ENCODE peak calls at places on chromosome 9, in five cellular contexts. J, T, L, F and C are unnamed samples.

GRCh38 chr9:35940474-35941467 is 17.2 kb downstream of the OR2S2 start:
- DNase-seq in L (no peak), T (no peak), F (no peak), J (no peak), C (no peak)

GRCh38 chr9:124342946-124343485 is 72.2 kb downstream of the PSMB7 start:
- DNase-seq in T (peak), J (peak), F (peak), L (peak), C (peak)

GRCh38 chr9:37938121-37938906 is 34.4 kb upstream of the SLC25A51 start:
- DNase-seq in L (peak), J (peak), T (no peak), F (peak), C (peak)

GRCh38 chr9:101354765-101355708 is 29.8 kb downstream of the BAAT start:
- DNase-seq in F (no peak), T (no peak), J (no peak), L (no peak), C (no peak)

GRCh38 chr9:2657427-2657826 is 35.8 kb downstream of the VLDLR start:
- DNase-seq in T (no peak), F (no peak), L (no peak), J (no peak), C (no peak)

GRCh38 chr9:129254566-129255287 is 76.7 kb upstream of the IER5L start:
- DNase-seq in T (no peak), J (no peak), F (no peak), L (peak), C (no peak)

GRCh38 chr9:89372979-89373378 is 54.7 kb downstream of the SECISBP2 start:
- DNase-seq in T (no peak), F (no peak), L (no peak), J (no peak), C (no peak)

GRCh38 chr9:16651445-16651964 is 219.0 kb downstream of the BNC2 start:
- DNase-seq in L (no peak), F (no peak), J (no peak), T (no peak), C (no peak)

GRCh38 chr9:18905033-18905882 is 127.8 kb downstream of the SAXO1 start:
- DNase-seq in F (peak), J (no peak), T (no peak), L (no peak), C (peak)

GRCh38 chr9:108478431-108478837 is 377.4 kb downstream of the ACTL7B start:
- DNase-seq in J (peak), F (peak), T (peak), L (no peak), C (peak)

GRCh38 chr9:108053555-108054061 is 564.0 kb upstream of the KLF4 start:
- DNase-seq in J (no peak), T (no peak), L (no peak), F (peak), C (peak)

GRCh38 chr9:130997925-130998595 is 10.9 kb upstream of the LAMC3 start:
- DNase-seq in T (peak), L (peak), J (peak), F (peak), C (peak)

GRCh38 chr9:130149654-130150286 is 22.4 kb upstream of the NCS1 start:
- DNase-seq in L (peak), T (no peak), J (no peak), F (no peak), C (no peak)

GRCh38 chr9:83198336-83198735 is 135.4 kb upstream of the RASEF start:
- DNase-seq in T (no peak), J (no peak), F (no peak), L (no peak), C (no peak)

GRCh38 chr9:77063645-77064285 is 44.3 kb downstream of the FOXB2 start:
- DNase-seq in J (no peak), L (no peak), F (peak), T (peak), C (peak)

GRCh38 chr9:35910613-35911488 is 1.6 kb downstream of the SPAAR start:
- DNase-seq in F (peak), J (peak), T (peak), L (no peak), C (peak)

GRCh38 chr9:113933188-113933587 is 57.1 kb downstream of the ZNF618 start:
- DNase-seq in F (peak), T (no peak), J (no peak), L (no peak), C (peak)

GRCh38 chr9:2015581-2016410 is 649 bp downstream of the SMARCA2 start:
- DNase-seq in T (peak), F (peak), L (peak), J (peak), C (peak)

GRCh38 chr9:35754264-35754663 is at the start of gene MSMP:
- DNase-seq in L (no peak), F (no peak), J (no peak), T (no peak), C (no peak)

GRCh38 chr9:92978345-92978875 is 31.1 kb downstream of the FGD3 start:
- DNase-seq in F (no peak), J (no peak), T (no peak), L (no peak), C (no peak)

GRCh38 chr9:132857031-132857430 is 21.1 kb downstream of the AK8 start:
- DNase-seq in F (peak), L (no peak), J (no peak), T (no peak), C (peak)

GRCh38 chr9:94079236-94079635 is 5.0 kb upstream of the PTPDC1 start:
- DNase-seq in L (no peak), F (no peak), T (no peak), J (no peak), C (no peak)

GRCh38 chr9:117697046-117697445 is 7.2 kb upstream of the TLR4 start:
- DNase-seq in J (no peak), L (no peak), T (no peak), F (no peak), C (no peak)
- H3K4me3 ChIP-seq in J (no peak), L (no peak), T (no peak), F (no peak), C (no peak)

GRCh38 chr9:10479172-10479571 is 133.6 kb downstream of the PTPRD start:
- DNase-seq in L (no peak), T (peak), J (no peak), F (no peak), C (no peak)
- TF ChIP-seq CTCF in L (no peak), T (no peak), J (peak), F (peak), C (peak)

GRCh38 chr9:111945216-111945615 is 48.6 kb downstream of the UGCG start:
- DNase-seq in J (no peak), L (no peak), T (no peak), F (peak), C (peak)

GRCh38 chr9:111940697-111941096 is 44.1 kb downstream of the UGCG start:
- DNase-seq in F (no peak), T (no peak), L (no peak), J (no peak), C (peak)

GRCh38 chr9:111944467-111944866 is 47.9 kb downstream of the UGCG start:
- DNase-seq in F (peak), L (no peak), J (no peak), T (no peak), C (peak)

GRCh38 chr9:111943200-111943599 is 46.6 kb downstream of the UGCG start:
- DNase-seq in T (no peak), F (no peak), J (no peak), L (no peak), C (no peak)

GRCh38 chr9:111943746-111944145 is 47.1 kb downstream of the UGCG start:
- DNase-seq in J (no peak), T (no peak), F (no peak), L (no peak), C (no peak)
- H3K4me3 ChIP-seq in J (no peak), T (no peak), F (no peak), L (no peak), C (no peak)

DNA sequence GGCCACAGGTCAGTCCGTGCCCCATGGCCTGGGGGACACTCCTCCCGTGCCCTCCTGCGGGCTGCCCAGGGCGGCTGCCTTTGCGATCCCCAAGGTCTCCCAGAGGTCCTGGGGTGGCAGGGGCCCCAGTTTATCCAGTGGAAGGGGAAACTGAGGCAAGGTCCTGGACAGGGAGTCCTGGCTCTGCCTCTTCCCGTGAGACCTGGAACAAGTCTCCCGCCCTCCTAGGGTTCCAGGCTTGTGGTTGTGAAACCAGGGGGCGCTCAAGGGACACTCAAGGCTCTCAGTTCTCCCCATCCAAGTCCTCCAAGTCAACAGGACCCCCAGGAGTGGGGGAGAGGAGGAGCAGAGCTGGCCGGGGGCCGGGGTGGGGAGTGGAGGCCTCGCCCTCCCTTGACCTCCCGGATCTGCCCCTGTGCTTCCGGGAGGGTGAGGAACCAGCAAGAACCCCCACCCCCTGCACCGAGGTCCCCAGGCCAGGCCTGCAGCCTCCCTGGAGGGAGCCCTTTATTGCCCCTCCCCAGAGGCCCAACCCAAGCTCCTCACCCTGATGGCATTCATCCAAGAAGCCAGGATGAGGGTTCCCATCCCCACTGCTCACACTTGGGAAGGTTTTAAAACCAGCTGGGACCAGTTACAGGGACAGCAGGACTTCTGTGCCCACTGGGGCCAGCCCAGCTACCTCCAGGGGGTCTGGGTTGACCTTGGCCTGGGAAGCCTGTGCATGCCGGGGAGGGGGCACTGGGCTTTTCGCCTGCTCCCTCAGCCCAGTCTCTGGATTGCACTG is 24.7 kb upstream of the TMEM250 start:
- DNase-seq in J (peak), L (no peak), T (peak), F (peak), C (peak)
- TF ChIP-seq CTCF in J (peak), L (no peak), T (peak), F (peak), C (peak)

DNA sequence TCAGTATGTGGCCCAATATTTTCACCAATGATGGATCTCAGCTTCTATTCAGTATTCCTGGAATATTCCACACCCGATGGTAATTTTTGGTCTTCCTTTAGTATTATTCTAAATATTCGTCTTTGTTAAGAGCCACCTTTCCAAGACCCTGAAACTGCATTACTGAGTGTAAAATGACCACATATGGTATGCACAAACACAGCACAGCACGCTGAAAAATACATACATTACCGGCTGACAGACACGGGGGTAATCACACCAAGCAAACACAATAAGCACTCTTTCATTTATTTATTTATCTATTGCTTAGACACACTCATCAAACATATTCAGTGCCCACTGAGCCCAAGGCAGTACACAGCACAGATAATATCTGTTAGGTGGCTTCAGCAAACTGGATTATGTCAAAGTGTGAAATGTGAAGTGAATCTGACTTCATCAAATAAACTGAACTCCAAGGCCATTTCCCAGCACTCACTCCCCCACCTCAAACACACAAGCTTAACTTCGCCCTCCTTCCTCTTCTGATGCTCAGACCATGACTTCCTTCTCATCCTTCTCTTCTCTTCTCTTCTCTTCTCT is 1637.8 kb upstream of the C9orf72 start:
- DNase-seq in J (no peak), T (no peak), F (no peak), L (no peak), C (no peak)
- H3K4me3 ChIP-seq in J (no peak), T (no peak), F (no peak), L (no peak), C (no peak)

GRCh38 chr9:134136117-134136996 is 475 bp downstream of the WDR5 start:
- DNase-seq in J (peak), F (peak), T (no peak), L (peak), C (peak)

GRCh38 chr9:134138292-134138691 is 2.4 kb downstream of the WDR5 start:
- DNase-seq in F (no peak), T (no peak), L (no peak), J (no peak), C (no peak)

GRCh38 chr9:134136997-134137302 is 1.1 kb downstream of the WDR5 start:
- DNase-seq in J (no peak), L (no peak), T (no peak), F (no peak), C (no peak)

GRCh38 chr9:134134949-134135342 is 936 bp upstream of the WDR5 start:
- DNase-seq in T (no peak), F (no peak), J (no peak), L (no peak), C (no peak)

DNA sequence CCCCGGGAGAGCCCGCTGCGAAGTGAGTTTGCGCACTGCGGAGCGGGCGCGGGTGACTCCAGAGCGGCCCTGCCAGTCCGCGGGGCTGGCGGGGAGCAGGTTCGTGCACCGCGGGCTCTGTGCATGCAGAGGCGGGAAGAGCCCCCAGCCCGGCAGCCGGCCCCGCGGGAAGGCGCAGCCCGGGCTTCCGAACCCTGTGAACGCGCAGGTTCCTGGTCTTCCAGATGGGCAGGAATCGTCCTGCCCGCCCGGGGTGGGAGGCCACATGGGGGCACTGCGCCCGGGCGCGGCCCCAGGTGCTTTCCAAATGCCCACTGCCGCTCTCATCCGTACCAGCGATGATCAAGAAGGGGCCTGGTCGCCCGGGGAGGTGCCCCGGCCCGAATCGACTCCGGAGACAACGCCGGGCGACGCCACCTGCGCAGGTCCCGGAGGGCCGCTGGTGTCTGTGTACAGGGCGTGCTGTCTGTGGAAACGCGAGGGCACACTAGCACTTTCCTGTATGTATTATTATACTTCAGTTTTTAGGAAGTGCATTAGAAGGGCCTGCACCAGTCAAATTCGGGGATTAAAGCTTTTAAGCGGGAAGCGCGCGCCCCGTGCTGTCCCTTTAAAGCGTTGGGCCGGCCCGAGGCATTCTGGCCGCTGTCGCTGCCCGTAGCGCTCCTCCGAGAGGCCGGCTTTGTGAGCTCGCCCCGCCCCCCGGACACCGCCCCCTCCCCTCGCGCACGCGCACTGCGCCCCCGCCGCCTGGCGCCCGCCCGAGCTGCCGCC is at the start of gene WDR5:
- DNase-seq in T (peak), J (peak), F (peak), L (peak), C (peak)
- TF ChIP-seq CTCF in T (peak), J (peak), F (peak), L (peak), C (peak)

GRCh38 chr9:134188421-134189166 is 24.2 kb upstream of the RNU6ATAC start:
- DNase-seq in J (no peak), F (no peak), L (peak), T (no peak), C (no peak)

GRCh38 chr9:134186471-134187109 is 22.2 kb upstream of the RNU6ATAC start:
- DNase-seq in F (no peak), T (no peak), J (no peak), L (peak), C (no peak)

GRCh38 chr9:134189167-134189474 is 24.8 kb upstream of the RNU6ATAC start:
- DNase-seq in J (no peak), T (no peak), F (no peak), L (peak), C (no peak)

GRCh38 chr9:134187110-134187531 is 22.8 kb upstream of the RNU6ATAC start:
- DNase-seq in L (peak), F (no peak), J (no peak), T (peak), C (no peak)

GRCh38 chr9:134187821-134188420 is 23.6 kb upstream of the RNU6ATAC start:
- DNase-seq in T (no peak), F (no peak), L (peak), J (no peak), C (no peak)
- H3K4me3 ChIP-seq in T (no peak), F (no peak), L (no peak), J (no peak), C (no peak)

GRCh38 chr9:137277329-137278041 is at the start of gene TOR4A:
- DNase-seq in T (peak), J (peak), F (peak), L (peak), C (peak)
- TF ChIP-seq CTCF in T (peak), J (no peak), F (peak), L (no peak), C (no peak)

DNA sequence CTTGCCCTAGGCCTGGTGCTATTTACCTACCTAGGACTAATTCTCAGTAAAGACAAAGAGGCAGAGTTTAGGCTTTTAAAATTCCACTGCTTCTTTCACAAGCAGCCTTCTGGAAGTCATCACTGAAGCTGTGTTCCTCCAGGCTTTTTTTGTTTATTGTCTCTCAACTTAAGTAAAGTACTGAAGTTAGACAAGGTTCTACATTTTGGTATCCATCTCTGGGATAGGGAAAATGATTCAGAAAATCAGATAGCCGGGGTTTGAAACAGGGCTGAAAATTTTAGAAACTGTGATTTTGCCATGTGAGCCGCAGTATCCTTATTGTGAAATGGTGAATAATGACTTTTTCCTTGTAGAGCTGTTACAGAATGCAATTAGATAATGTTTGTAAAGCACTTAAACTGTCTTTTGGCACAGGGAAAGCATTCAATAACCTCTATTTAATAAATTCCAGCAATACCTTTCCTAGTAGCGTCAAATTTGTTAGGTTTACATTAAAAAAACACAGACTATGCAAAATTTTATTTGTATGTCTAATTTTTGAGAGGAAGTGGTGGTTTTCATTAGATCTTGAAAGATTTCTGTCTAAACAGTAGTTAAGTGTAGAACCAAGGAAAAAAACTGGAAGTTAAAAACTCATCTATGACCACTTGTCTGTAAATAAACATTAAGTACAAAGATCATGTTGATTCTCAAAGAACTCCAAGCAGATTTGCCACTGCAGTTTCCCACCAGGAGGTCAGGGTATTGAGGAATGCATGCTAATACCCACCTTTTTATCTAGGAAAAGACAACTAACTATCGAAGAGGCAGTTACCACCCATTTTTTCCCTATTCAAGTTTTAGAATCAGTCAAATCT is 2.2 kb downstream of the STOM start:
- DNase-seq in L (no peak), F (no peak), T (peak), J (no peak), C (no peak)
- H3K4me3 ChIP-seq in L (peak), F (peak), T (peak), J (no peak), C (peak)

DNA sequence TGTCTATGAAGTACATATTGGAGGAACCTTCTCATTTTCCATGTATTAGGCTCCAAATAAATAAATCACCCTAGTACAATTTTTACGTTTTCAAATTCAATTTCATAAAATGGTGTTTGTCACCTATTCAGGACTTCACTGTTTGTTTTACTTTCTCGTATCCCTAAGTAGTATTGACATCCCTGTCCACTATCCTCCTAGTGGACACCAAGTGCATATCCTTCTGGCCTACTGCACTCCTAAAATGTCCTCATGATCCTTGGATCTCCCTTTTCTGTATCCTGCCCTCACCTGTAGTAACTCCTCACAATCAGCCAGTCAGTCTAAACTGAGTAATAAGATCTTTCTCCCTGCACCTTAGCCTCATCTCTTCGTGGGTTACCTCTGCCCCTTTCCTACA is 539.9 kb downstream of the DMRTA1 start:
- DNase-seq in L (no peak), F (no peak), J (no peak), T (peak), C (no peak)
- TF ChIP-seq CTCF in L (no peak), F (no peak), J (no peak), T (no peak), C (no peak)